ENCODE peak calls at places on chromosomes 16 and 17, in six cellular contexts. D is WERI-Rb-1, T is sigmoid colon, N is adrenal gland, B is cardiac muscle cell, M is substantia nigra. R is an unnamed sample.
A peak's percentile ranks its signal among the peaks of the same experiment; 100 is the strongest.

GRCh38 chr17:32697728-32698625 is 178.9 kb downstream of the MYO1D start:
- DNase-seq in T (no peak), M (no peak), N (no peak), D (no peak), B (no peak), R (no peak)

GRCh38 chr17:39209317-39210092 is 9.4 kb downstream of the RPL19 start:
- DNase-seq in N (peak; percentile 88), T (peak; percentile 95), M (no peak), D (no peak), B (peak; percentile 75), R (no peak)

GRCh38 chr16:51431517-51432241 is 280.6 kb upstream of the SALL1 start:
- DNase-seq in M (no peak), N (peak; percentile 29), D (no peak), T (no peak), B (no peak), R (no peak)

GRCh38 chr17:5711344-5711743 is 127.0 kb upstream of the NLRP1 start:
- DNase-seq in M (no peak), B (no peak), T (no peak), D (peak; percentile 47), N (no peak), R (no peak)

GRCh38 chr17:83196973-83197880 is 117.8 kb downstream of the METRNL start:
- DNase-seq in D (no peak), M (no peak), B (no peak), T (peak; percentile 63), N (peak; percentile 7), R (no peak)

GRCh38 chr16:65576631-65577030 is 454.8 kb upstream of the CDH11 start:
- DNase-seq in B (peak; percentile 10), M (no peak), N (no peak), T (no peak), D (peak; percentile 39), R (no peak)

GRCh38 chr16:74561626-74562025 is 45.3 kb downstream of the GLG1 start:
- DNase-seq in N (no peak), B (no peak), T (no peak), D (no peak), M (no peak), R (no peak)

GRCh38 chr17:57948555-57949420 is 6.4 kb downstream of the CUEDC1 start:
- DNase-seq in T (peak; percentile 75), B (no peak), N (peak; percentile 46), M (no peak), D (no peak), R (no peak)

GRCh38 chr17:46167826-46168569 is 25.2 kb downstream of the KANSL1 start:
- DNase-seq in T (no peak), B (no peak), N (no peak), D (no peak), M (no peak), R (no peak)

GRCh38 chr16:72990003-72990521 is 57.9 kb downstream of the ZFHX3 start:
- DNase-seq in M (no peak), B (no peak), N (peak; percentile 86), T (peak; percentile 95), D (no peak), R (peak; percentile 30)

GRCh38 chr17:57166803-57167202 is 81.8 kb downstream of the AKAP1 start:
- DNase-seq in N (no peak), D (no peak), T (no peak), B (no peak), M (no peak), R (no peak)

GRCh38 chr16:82260212-82260795 is 90.3 kb upstream of the MPHOSPH6 start:
- DNase-seq in T (no peak), M (no peak), D (peak; percentile 6), N (no peak), B (no peak), R (no peak)

GRCh38 chr16:86865866-86866675 is 287.7 kb downstream of the FOXL1 start:
- DNase-seq in B (peak; percentile 68), M (no peak), N (no peak), T (peak; percentile 78), D (no peak), R (no peak)

GRCh38 chr17:57372156-57372555 is 115.8 kb downstream of the MSI2 start:
- DNase-seq in N (no peak), D (no peak), T (no peak), B (no peak), M (no peak), R (no peak)

GRCh38 chr16:84543253-84543652 is 38.8 kb upstream of the MEAK7 start:
- DNase-seq in D (no peak), B (no peak), T (no peak), N (no peak), M (no peak), R (no peak)

GRCh38 chr17:81033535-81034167 is 1.3 kb upstream of the BAIAP2 start:
- DNase-seq in T (no peak), D (no peak), M (no peak), B (no peak), N (no peak), R (no peak)

GRCh38 chr16:268141-269053 is 7.3 kb downstream of the RGS11 start:
- DNase-seq in D (no peak), M (no peak), B (no peak), T (no peak), N (no peak), R (no peak)

GRCh38 chr16:73142069-73142880 is 94.3 kb upstream of the ZFHX3 start:
- DNase-seq in T (no peak), D (no peak), M (no peak), B (no peak), N (peak; percentile 22), R (peak; percentile 78)

GRCh38 chr17:80773243-80773991 is 218.2 kb upstream of the CHMP6 start:
- DNase-seq in D (peak; percentile 61), M (peak; percentile 65), B (no peak), N (no peak), T (peak; percentile 98), R (no peak)

GRCh38 chr17:81371910-81372760 is 23.1 kb upstream of the BAHCC1 start:
- DNase-seq in M (peak; percentile 61), D (peak; percentile 85), B (peak; percentile 71), T (peak; percentile 78), N (peak; percentile 49), R (no peak)

GRCh38 chr17:80466188-80466705 is 10.2 kb downstream of the NPTX1 start:
- DNase-seq in M (no peak), D (no peak), N (no peak), T (no peak), B (no peak), R (no peak)

GRCh38 chr17:81418710-81419332 is 23.6 kb downstream of the BAHCC1 start:
- DNase-seq in B (no peak), N (no peak), M (no peak), D (no peak), T (no peak), R (no peak)

GRCh38 chr17:57876866-57877237 is 27.0 kb upstream of the MRPS23 start:
- DNase-seq in M (no peak), N (no peak), T (no peak), D (no peak), B (no peak), R (no peak)

GRCh38 chr17:63537991-63538692 is 12.1 kb upstream of the DCAF7 start:
- DNase-seq in B (peak; percentile 56), T (peak; percentile 61), D (no peak), N (no peak), M (no peak), R (peak; percentile 30)

GRCh38 chr17:54626146-54626703 is 274.4 kb upstream of the TOM1L1 start:
- DNase-seq in M (no peak), N (no peak), B (peak; percentile 1), T (no peak), D (no peak), R (no peak)

GRCh38 chr16:68286153-68287074 is 22.1 kb downstream of the SLC7A6 start:
- DNase-seq in T (no peak), N (no peak), D (no peak), M (no peak), B (no peak), R (no peak)

GRCh38 chr17:80802626-80803450 is 188.8 kb upstream of the CHMP6 start:
- DNase-seq in B (no peak), D (peak; percentile 5), T (no peak), M (no peak), N (no peak), R (no peak)

GRCh38 chr17:17228521-17229279 is 8.3 kb downstream of the FLCN start:
- DNase-seq in N (peak; percentile 50), M (no peak), T (no peak), B (no peak), D (no peak), R (peak; percentile 84)

GRCh38 chr17:17226451-17227265 is 10.3 kb downstream of the FLCN start:
- DNase-seq in D (no peak), M (no peak), T (peak; percentile 22), B (no peak), N (no peak), R (peak; percentile 25)

GRCh38 chr17:17229416-17230098 is 7.4 kb downstream of the FLCN start:
- DNase-seq in N (no peak), B (no peak), T (no peak), M (no peak), D (no peak), R (no peak)

GRCh38 chr17:17225901-17226300 is 11.1 kb downstream of the FLCN start:
- DNase-seq in B (no peak), N (no peak), T (peak; percentile 52), M (no peak), D (no peak), R (peak; percentile 41)

GRCh38 chr17:17227608-17228520 is 9.1 kb downstream of the FLCN start:
- DNase-seq in T (peak; percentile 53), B (no peak), N (no peak), M (no peak), D (no peak), R (peak; percentile 93)
- H3K27ac ChIP-seq in T (no peak overlapping the region), B (no peak overlapping the region), N (no peak overlapping the region), M (peak overlapping the region; percentile 2), D (no peak overlapping the region), R (no peak overlapping the region)

GRCh38 chr17:27236710-27237315 is 57.1 kb upstream of the WSB1 start:
- DNase-seq in T (peak; percentile 87), D (peak; percentile 68), N (peak; percentile 73), M (peak; percentile 41), B (peak; percentile 76), R (no peak)
- H3K27ac ChIP-seq in T (no peak overlapping the region), D (no peak overlapping the region), N (no peak overlapping the region), M (no peak overlapping the region), B (no peak overlapping the region), R (no peak overlapping the region)

GRCh38 chr17:48111937-48112241 is 4.3 kb downstream of the SNX11 start:
- DNase-seq in B (no peak), D (no peak), T (no peak), N (no peak), M (no peak), R (no peak)
- H3K27ac ChIP-seq in B (no peak overlapping the region), D (no peak overlapping the region), T (no peak overlapping the region), N (no peak overlapping the region), M (no peak overlapping the region), R (no peak overlapping the region)

GRCh38 chr17:40349477-40350409 is 14.8 kb downstream of the GJD3 start:
- DNase-seq in B (no peak), N (no peak), M (no peak), T (no peak), D (no peak), R (peak; percentile 37)

GRCh38 chr17:40352044-40352778 is 12.3 kb downstream of the GJD3 start:
- DNase-seq in D (no peak), T (no peak), M (no peak), B (no peak), N (no peak), R (no peak)

GRCh38 chr17:40352779-40353394 is 11.7 kb downstream of the GJD3 start:
- DNase-seq in B (no peak), N (no peak), D (no peak), T (no peak), M (no peak), R (peak; percentile 77)

GRCh38 chr17:40350410-40351184 is 13.9 kb downstream of the GJD3 start:
- DNase-seq in B (peak; percentile 31), M (no peak), T (no peak), N (no peak), D (peak; percentile 70), R (no peak)

GRCh38 chr17:40351185-40352043 is 13.1 kb downstream of the GJD3 start:
- DNase-seq in T (no peak), B (no peak), M (no peak), N (no peak), D (peak; percentile 70), R (peak; percentile 42)
- H3K27ac ChIP-seq in T (peak overlapping the region; percentile 3), B (peak overlapping the region; percentile 43), M (no peak overlapping the region), N (peak overlapping the region; percentile 100), D (peak overlapping the region; percentile 84), R (peak overlapping the region; percentile 31)

R was measured in right lobe of liver.